ENCODE peak calls at places on chromosome 9, in ten cellular contexts. One of them, this sample, is unnamed.

GRCh38 chr9:112239284-112239683 is 64.2 kb upstream of the SUSD1 start:
- DNase-seq in substantia nigra: no peak
- DNase-seq in AG08395: no peak
- DNase-seq in fibroblast of pulmonary artery: no peak
- DNase-seq in H7: no peak
- DNase-seq in activated CD4-positive, alpha-beta memory T cell treated with anti-CD3 and anti-CD28 coated beads, Interleukin-2, amount 10 ng/mL, durations not matched to agents 7 days and 5 days: no peak
- DNase-seq in nucleus accumbens: no peak
- DNase-seq in amygdala: no peak
- DNase-seq in ovary: no peak
- DNase-seq in stimulated activated naive CD4-positive, alpha-beta T cell: no peak
- DNase-seq in this sample: no peak

GRCh38 chr9:16223074-16223871 is 647.2 kb downstream of the BNC2 start:
- DNase-seq in substantia nigra: no peak
- DNase-seq in AG08395: no peak
- DNase-seq in fibroblast of pulmonary artery: no peak
- DNase-seq in H7: no peak
- DNase-seq in activated CD4-positive, alpha-beta memory T cell treated with anti-CD3 and anti-CD28 coated beads, Interleukin-2, amount 10 ng/mL, durations not matched to agents 7 days and 5 days: no peak
- DNase-seq in nucleus accumbens: no peak
- DNase-seq in amygdala: no peak
- DNase-seq in ovary: no peak
- DNase-seq in stimulated activated naive CD4-positive, alpha-beta T cell: no peak
- DNase-seq in this sample: no peak

GRCh38 chr9:123739387-123739786 is 190.5 kb downstream of the DENND1A start:
- DNase-seq in substantia nigra: no peak
- DNase-seq in AG08395: no peak
- DNase-seq in fibroblast of pulmonary artery: no peak
- DNase-seq in H7: no peak
- DNase-seq in activated CD4-positive, alpha-beta memory T cell treated with anti-CD3 and anti-CD28 coated beads, Interleukin-2, amount 10 ng/mL, durations not matched to agents 7 days and 5 days: no peak
- DNase-seq in nucleus accumbens: no peak
- DNase-seq in amygdala: no peak
- DNase-seq in ovary: no peak
- DNase-seq in stimulated activated naive CD4-positive, alpha-beta T cell: no peak
- DNase-seq in this sample: no peak

GRCh38 chr9:83379045-83379444 is 159.2 kb downstream of the FRMD3 start:
- DNase-seq in substantia nigra: no peak
- DNase-seq in AG08395: no peak
- DNase-seq in fibroblast of pulmonary artery: no peak
- DNase-seq in H7: no peak
- DNase-seq in activated CD4-positive, alpha-beta memory T cell treated with anti-CD3 and anti-CD28 coated beads, Interleukin-2, amount 10 ng/mL, durations not matched to agents 7 days and 5 days: no peak
- DNase-seq in nucleus accumbens: no peak
- DNase-seq in amygdala: no peak
- DNase-seq in ovary: no peak
- DNase-seq in stimulated activated naive CD4-positive, alpha-beta T cell: no peak
- DNase-seq in this sample: no peak

GRCh38 chr9:137028281-137029057 is 432 bp upstream of the ABCA2 start:
- DNase-seq in substantia nigra: peak; percentile 87
- DNase-seq in AG08395: peak; percentile 76
- DNase-seq in fibroblast of pulmonary artery: peak; percentile 21
- DNase-seq in H7: peak; percentile 97
- DNase-seq in activated CD4-positive, alpha-beta memory T cell treated with anti-CD3 and anti-CD28 coated beads, Interleukin-2, amount 10 ng/mL, durations not matched to agents 7 days and 5 days: peak; percentile 76
- DNase-seq in nucleus accumbens: peak; percentile 66
- DNase-seq in amygdala: no peak
- DNase-seq in ovary: peak; percentile 55
- DNase-seq in stimulated activated naive CD4-positive, alpha-beta T cell: peak; percentile 47
- DNase-seq in this sample: peak; percentile 41

GRCh38 chr9:18821794-18822193 is 211.2 kb downstream of the SAXO1 start:
- DNase-seq in substantia nigra: no peak
- DNase-seq in AG08395: no peak
- DNase-seq in fibroblast of pulmonary artery: no peak
- DNase-seq in H7: no peak
- DNase-seq in activated CD4-positive, alpha-beta memory T cell treated with anti-CD3 and anti-CD28 coated beads, Interleukin-2, amount 10 ng/mL, durations not matched to agents 7 days and 5 days: no peak
- DNase-seq in nucleus accumbens: no peak
- DNase-seq in amygdala: no peak
- DNase-seq in ovary: no peak
- DNase-seq in stimulated activated naive CD4-positive, alpha-beta T cell: no peak
- DNase-seq in this sample: no peak

GRCh38 chr9:93124793-93125192 is 9.3 kb downstream of the NINJ1 start:
- DNase-seq in substantia nigra: no peak
- DNase-seq in AG08395: no peak
- DNase-seq in fibroblast of pulmonary artery: no peak
- DNase-seq in H7: peak; percentile 31
- DNase-seq in activated CD4-positive, alpha-beta memory T cell treated with anti-CD3 and anti-CD28 coated beads, Interleukin-2, amount 10 ng/mL, durations not matched to agents 7 days and 5 days: no peak
- DNase-seq in nucleus accumbens: no peak
- DNase-seq in amygdala: no peak
- DNase-seq in ovary: peak; percentile 18
- DNase-seq in stimulated activated naive CD4-positive, alpha-beta T cell: no peak
- DNase-seq in this sample: no peak

GRCh38 chr9:6305954-6306563 is 22.1 kb upstream of the TPD52L3 start:
- DNase-seq in substantia nigra: no peak
- DNase-seq in AG08395: peak; percentile 51
- DNase-seq in fibroblast of pulmonary artery: peak; percentile 81
- DNase-seq in H7: no peak
- DNase-seq in activated CD4-positive, alpha-beta memory T cell treated with anti-CD3 and anti-CD28 coated beads, Interleukin-2, amount 10 ng/mL, durations not matched to agents 7 days and 5 days: no peak
- DNase-seq in nucleus accumbens: no peak
- DNase-seq in amygdala: no peak
- DNase-seq in ovary: no peak
- DNase-seq in stimulated activated naive CD4-positive, alpha-beta T cell: no peak
- DNase-seq in this sample: peak; percentile 43

GRCh38 chr9:126088336-126088735 is 238.3 kb upstream of the MVB12B start:
- DNase-seq in substantia nigra: no peak
- DNase-seq in AG08395: no peak
- DNase-seq in fibroblast of pulmonary artery: no peak
- DNase-seq in H7: no peak
- DNase-seq in activated CD4-positive, alpha-beta memory T cell treated with anti-CD3 and anti-CD28 coated beads, Interleukin-2, amount 10 ng/mL, durations not matched to agents 7 days and 5 days: no peak
- DNase-seq in nucleus accumbens: no peak
- DNase-seq in amygdala: no peak
- DNase-seq in ovary: no peak
- DNase-seq in stimulated activated naive CD4-positive, alpha-beta T cell: no peak
- DNase-seq in this sample: no peak

GRCh38 chr9:117714282-117714681 is 10.1 kb downstream of the TLR4 start:
- DNase-seq in substantia nigra: no peak
- DNase-seq in AG08395: no peak
- DNase-seq in fibroblast of pulmonary artery: no peak
- DNase-seq in H7: peak; percentile 3
- DNase-seq in activated CD4-positive, alpha-beta memory T cell treated with anti-CD3 and anti-CD28 coated beads, Interleukin-2, amount 10 ng/mL, durations not matched to agents 7 days and 5 days: peak; percentile 18
- DNase-seq in nucleus accumbens: no peak
- DNase-seq in amygdala: no peak
- DNase-seq in ovary: no peak
- DNase-seq in stimulated activated naive CD4-positive, alpha-beta T cell: no peak
- DNase-seq in this sample: no peak

GRCh38 chr9:136675477-136676296 is 11.6 kb downstream of the AGPAT2 start:
- DNase-seq in substantia nigra: no peak
- DNase-seq in AG08395: no peak
- DNase-seq in fibroblast of pulmonary artery: no peak
- DNase-seq in H7: peak; percentile 72
- DNase-seq in activated CD4-positive, alpha-beta memory T cell treated with anti-CD3 and anti-CD28 coated beads, Interleukin-2, amount 10 ng/mL, durations not matched to agents 7 days and 5 days: no peak
- DNase-seq in nucleus accumbens: no peak
- DNase-seq in amygdala: no peak
- DNase-seq in ovary: no peak
- DNase-seq in stimulated activated naive CD4-positive, alpha-beta T cell: no peak
- DNase-seq in this sample: no peak

GRCh38 chr9:78354324-78354973 is 57.5 kb downstream of the PSAT1 start:
- DNase-seq in substantia nigra: no peak
- DNase-seq in AG08395: no peak
- DNase-seq in fibroblast of pulmonary artery: no peak
- DNase-seq in H7: no peak
- DNase-seq in activated CD4-positive, alpha-beta memory T cell treated with anti-CD3 and anti-CD28 coated beads, Interleukin-2, amount 10 ng/mL, durations not matched to agents 7 days and 5 days: no peak
- DNase-seq in nucleus accumbens: no peak
- DNase-seq in amygdala: no peak
- DNase-seq in ovary: no peak
- DNase-seq in stimulated activated naive CD4-positive, alpha-beta T cell: no peak
- DNase-seq in this sample: no peak

GRCh38 chr9:74379718-74380117 is 117.4 kb upstream of the RORB start:
- DNase-seq in substantia nigra: no peak
- DNase-seq in AG08395: no peak
- DNase-seq in fibroblast of pulmonary artery: no peak
- DNase-seq in H7: peak; percentile 32
- DNase-seq in activated CD4-positive, alpha-beta memory T cell treated with anti-CD3 and anti-CD28 coated beads, Interleukin-2, amount 10 ng/mL, durations not matched to agents 7 days and 5 days: peak; percentile 21
- DNase-seq in nucleus accumbens: no peak
- DNase-seq in amygdala: no peak
- DNase-seq in ovary: no peak
- DNase-seq in stimulated activated naive CD4-positive, alpha-beta T cell: no peak
- DNase-seq in this sample: no peak

GRCh38 chr9:83154087-83154736 is 91.3 kb upstream of the RASEF start:
- DNase-seq in substantia nigra: no peak
- DNase-seq in AG08395: peak; percentile 4
- DNase-seq in fibroblast of pulmonary artery: peak; percentile 7
- DNase-seq in H7: no peak
- DNase-seq in activated CD4-positive, alpha-beta memory T cell treated with anti-CD3 and anti-CD28 coated beads, Interleukin-2, amount 10 ng/mL, durations not matched to agents 7 days and 5 days: no peak
- DNase-seq in nucleus accumbens: no peak
- DNase-seq in amygdala: no peak
- DNase-seq in ovary: no peak
- DNase-seq in stimulated activated naive CD4-positive, alpha-beta T cell: no peak
- DNase-seq in this sample: peak; percentile 35

GRCh38 chr9:111896942-111897830 is 572 bp downstream of the UGCG start:
- DNase-seq in substantia nigra: peak; percentile 88
- DNase-seq in AG08395: peak; percentile 17
- DNase-seq in fibroblast of pulmonary artery: peak; percentile 58
- DNase-seq in H7: peak; percentile 94
- DNase-seq in activated CD4-positive, alpha-beta memory T cell treated with anti-CD3 and anti-CD28 coated beads, Interleukin-2, amount 10 ng/mL, durations not matched to agents 7 days and 5 days: peak; percentile 39
- DNase-seq in nucleus accumbens: no peak
- DNase-seq in amygdala: peak; percentile 25
- DNase-seq in ovary: peak; percentile 82
- DNase-seq in stimulated activated naive CD4-positive, alpha-beta T cell: peak; percentile 70
- DNase-seq in this sample: no peak

GRCh38 chr9:35538361-35539234 is 48.7 kb downstream of the RUSC2 start:
- DNase-seq in substantia nigra: peak; percentile 90
- DNase-seq in AG08395: peak; percentile 82
- DNase-seq in fibroblast of pulmonary artery: peak; percentile 91
- DNase-seq in H7: peak; percentile 77
- DNase-seq in activated CD4-positive, alpha-beta memory T cell treated with anti-CD3 and anti-CD28 coated beads, Interleukin-2, amount 10 ng/mL, durations not matched to agents 7 days and 5 days: no peak
- DNase-seq in nucleus accumbens: peak; percentile 74
- DNase-seq in amygdala: peak; percentile 61
- DNase-seq in ovary: peak; percentile 78
- DNase-seq in stimulated activated naive CD4-positive, alpha-beta T cell: no peak
- DNase-seq in this sample: peak; percentile 90

GRCh38 chr9:137240321-137240840 is 706 bp upstream of the TUBB4B start:
- DNase-seq in substantia nigra: peak; percentile 72
- DNase-seq in AG08395: peak; percentile 81
- DNase-seq in fibroblast of pulmonary artery: peak; percentile 80
- DNase-seq in H7: no peak
- DNase-seq in activated CD4-positive, alpha-beta memory T cell treated with anti-CD3 and anti-CD28 coated beads, Interleukin-2, amount 10 ng/mL, durations not matched to agents 7 days and 5 days: peak; percentile 75
- DNase-seq in nucleus accumbens: peak; percentile 83
- DNase-seq in amygdala: peak; percentile 44
- DNase-seq in ovary: peak; percentile 83
- DNase-seq in stimulated activated naive CD4-positive, alpha-beta T cell: peak; percentile 75
- DNase-seq in this sample: peak; percentile 82

GRCh38 chr9:136532799-136533774 is 12.8 kb downstream of the NOTCH1 start:
- DNase-seq in substantia nigra: no peak
- DNase-seq in AG08395: no peak
- DNase-seq in fibroblast of pulmonary artery: no peak
- DNase-seq in H7: no peak
- DNase-seq in activated CD4-positive, alpha-beta memory T cell treated with anti-CD3 and anti-CD28 coated beads, Interleukin-2, amount 10 ng/mL, durations not matched to agents 7 days and 5 days: peak; percentile 84
- DNase-seq in nucleus accumbens: no peak
- DNase-seq in amygdala: no peak
- DNase-seq in ovary: no peak
- DNase-seq in stimulated activated naive CD4-positive, alpha-beta T cell: peak; percentile 76
- DNase-seq in this sample: no peak